ENCODE peak calls at places on chromosomes 3 and 15, in four cellular contexts. One of them, this sample, is unnamed.

GRCh38 chr15:61050844-61051569 is 178.1 kb downstream of the RORA start:
- DNase-seq in progenitor cell of endocrine pancreas: no peak
- DNase-seq in OCI-LY7: no peak
- DNase-seq in fibroblast of mammary gland: peak
- DNase-seq in this sample: no peak

GRCh38 chr15:28006116-28006911 is 92.8 kb downstream of the OCA2 start:
- DNase-seq in progenitor cell of endocrine pancreas: no peak
- DNase-seq in OCI-LY7: no peak
- DNase-seq in fibroblast of mammary gland: no peak
- DNase-seq in this sample: no peak

GRCh38 chr15:68503213-68503612 is 71.2 kb upstream of the ITGA11 start:
- DNase-seq in progenitor cell of endocrine pancreas: no peak
- DNase-seq in fibroblast of mammary gland: no peak
- DNase-seq in OCI-LY7: no peak
- DNase-seq in this sample: no peak

GRCh38 chr3:60669636-60670035 is 581.6 kb downstream of the FHIT start:
- DNase-seq in progenitor cell of endocrine pancreas: no peak
- DNase-seq in OCI-LY7: no peak
- DNase-seq in fibroblast of mammary gland: no peak
- DNase-seq in this sample: no peak

GRCh38 chr3:59469948-59470723 is 420.3 kb upstream of the CFAP20DC start:
- DNase-seq in fibroblast of mammary gland: peak
- DNase-seq in OCI-LY7: no peak
- DNase-seq in progenitor cell of endocrine pancreas: no peak
- DNase-seq in this sample: no peak

GRCh38 chr3:85670626-85671025 is 711.8 kb downstream of the CADM2 start:
- DNase-seq in fibroblast of mammary gland: no peak
- DNase-seq in progenitor cell of endocrine pancreas: no peak
- DNase-seq in OCI-LY7: no peak
- DNase-seq in this sample: no peak

GRCh38 chr3:44421280-44421679 is 56.2 kb downstream of the ZNF445 start:
- DNase-seq in OCI-LY7: no peak
- DNase-seq in fibroblast of mammary gland: no peak
- DNase-seq in progenitor cell of endocrine pancreas: no peak
- DNase-seq in this sample: no peak

GRCh38 chr3:129606522-129607390 is at the start of gene PLXND1:
- DNase-seq in OCI-LY7: no peak
- DNase-seq in progenitor cell of endocrine pancreas: peak
- DNase-seq in fibroblast of mammary gland: peak
- DNase-seq in this sample: no peak

GRCh38 chr3:56404884-56405283 is 63.4 kb downstream of the ERC2 start:
- DNase-seq in OCI-LY7: no peak
- DNase-seq in fibroblast of mammary gland: no peak
- DNase-seq in progenitor cell of endocrine pancreas: no peak
- DNase-seq in this sample: no peak

GRCh38 chr15:88848203-88848602 is 45.0 kb downstream of the ACAN start:
- DNase-seq in fibroblast of mammary gland: no peak
- DNase-seq in progenitor cell of endocrine pancreas: no peak
- DNase-seq in OCI-LY7: no peak
- DNase-seq in this sample: no peak

GRCh38 chr15:73677146-73677607 is 7.0 kb upstream of the CD276 start:
- DNase-seq in progenitor cell of endocrine pancreas: peak
- DNase-seq in fibroblast of mammary gland: peak
- DNase-seq in OCI-LY7: peak
- DNase-seq in this sample: no peak

GRCh38 chr3:140420621-140421357 is 257.1 kb upstream of the TRIM42 start:
- DNase-seq in fibroblast of mammary gland: peak
- DNase-seq in progenitor cell of endocrine pancreas: no peak
- DNase-seq in OCI-LY7: no peak
- DNase-seq in this sample: no peak

This sample was measured in GM04504.